ENCODE peak calls at places on chromosome 13, in four cellular contexts. O, D, Q and R are unnamed samples.

GRCh38 chr13:33825083-33825482 is 7.1 kb downstream of the RFC3 start:
- DNase-seq in D (no peak), Q (no peak), O (no peak), R (no peak)

GRCh38 chr13:107742544-107742943 is 472.8 kb downstream of the LIG4 start:
- DNase-seq in D (no peak), O (no peak), Q (no peak), R (no peak)

GRCh38 chr13:113585828-113586355 is 1.3 kb downstream of the TFDP1 start:
- DNase-seq in Q (peak), D (peak), O (no peak), R (no peak)

GRCh38 chr13:51475727-51476521 is 23.1 kb upstream of the INTS6 start:
- DNase-seq in O (no peak), Q (no peak), D (no peak), R (no peak)

GRCh38 chr13:76813874-76814273 is 72.3 kb downstream of the KCTD12 start:
- DNase-seq in D (no peak), Q (no peak), O (no peak), R (no peak)

GRCh38 chr13:102197193-102197592 is 204.7 kb downstream of the FGF14 start:
- DNase-seq in Q (no peak), O (no peak), D (no peak), R (no peak)

GRCh38 chr13:23074054-23074805 is 106.5 kb upstream of the SGCG start:
- DNase-seq in D (no peak), O (no peak), Q (peak), R (peak)

GRCh38 chr13:111954681-111955411 is 112.1 kb upstream of the SOX1 start:
- DNase-seq in O (no peak), Q (no peak), D (no peak), R (no peak)

GRCh38 chr13:59480857-59481256 is 682.9 kb downstream of the DIAPH3 start:
- DNase-seq in Q (no peak), D (no peak), O (no peak), R (no peak)

GRCh38 chr13:98273067-98273823 is 96.2 kb upstream of the RNF113B start:
- DNase-seq in Q (no peak), O (no peak), D (no peak), R (no peak)
- H3K27ac ChIP-seq in Q (no peak), O (no peak), D (peak), R (no peak)

DNA sequence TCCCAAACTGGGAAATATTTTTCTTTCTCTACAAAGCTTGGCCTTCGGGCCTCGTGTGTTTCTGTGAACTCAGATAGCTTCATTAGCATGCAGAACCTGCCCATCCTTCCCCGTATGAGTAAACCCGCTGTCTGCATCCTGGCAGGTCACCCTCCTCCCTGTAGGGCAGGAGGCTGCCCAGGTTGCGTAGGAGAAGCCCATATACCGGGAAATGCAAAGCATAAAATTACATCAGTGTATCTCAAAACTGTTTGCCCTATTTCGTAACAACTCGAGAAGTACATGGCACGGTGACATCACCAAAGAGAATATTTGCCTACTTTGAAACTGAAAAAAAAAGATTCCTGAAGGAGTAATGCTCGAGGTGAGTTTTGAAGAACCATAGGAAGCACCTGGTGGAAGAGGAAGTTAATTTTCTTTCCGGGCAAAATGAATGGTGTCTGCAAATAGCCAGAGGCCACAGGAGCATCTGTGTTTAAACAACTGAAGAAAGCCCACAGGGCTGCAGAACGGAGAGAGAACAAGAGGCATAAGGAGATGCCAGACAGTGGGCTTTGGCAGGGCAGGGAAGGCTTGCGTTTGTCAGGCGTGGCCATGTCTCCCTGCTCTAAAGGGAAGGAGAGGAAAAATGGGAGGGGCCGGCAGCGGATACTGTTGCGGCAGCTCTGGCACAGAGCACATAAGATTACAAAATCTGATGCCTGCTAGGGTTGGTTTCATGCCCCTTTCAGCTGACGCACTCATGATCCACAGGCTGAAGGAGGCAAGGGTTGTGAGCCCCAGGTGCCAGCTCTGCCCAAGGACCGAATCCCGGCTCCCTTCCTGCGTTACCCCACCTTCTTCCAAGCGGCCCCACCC is 81.4 kb downstream of the IRS2 start:
- DNase-seq in Q (no peak), D (peak), O (peak), R (no peak)
- H3K4me3 ChIP-seq in Q (no peak), D (peak), O (no peak), R (no peak)

DNA sequence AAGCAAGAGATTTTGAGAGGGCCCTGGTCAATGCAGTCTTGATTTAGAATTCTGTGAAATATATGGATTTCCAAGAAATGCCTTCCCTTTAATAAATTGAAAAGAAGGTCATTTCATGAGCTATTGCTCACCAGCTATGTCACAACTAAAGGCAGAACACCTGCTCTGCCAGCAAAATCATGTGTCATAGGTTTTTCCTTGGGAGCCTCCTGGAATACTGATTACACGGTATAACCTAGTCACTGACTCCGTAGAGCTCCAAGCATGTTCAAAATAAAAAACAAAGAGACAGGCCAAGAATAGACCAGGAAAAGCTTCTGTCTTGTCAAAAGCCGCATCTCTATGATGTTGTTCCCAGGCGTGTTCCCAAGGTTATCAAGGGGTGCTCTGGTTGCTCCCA is 45.5 kb downstream of the HSPH1 start:
- DNase-seq in O (no peak), Q (no peak), D (no peak), R (no peak)
- TF ChIP-seq POLR2A in O (no peak), Q (no peak), D (no peak), R (no peak)

GRCh38 chr13:94608586-94608985 is 6.9 kb downstream of the GPR180 start:
- DNase-seq in Q (no peak), O (no peak), D (no peak), R (no peak)
- H3K27ac ChIP-seq in Q (no peak), O (no peak), D (peak), R (no peak)

DNA sequence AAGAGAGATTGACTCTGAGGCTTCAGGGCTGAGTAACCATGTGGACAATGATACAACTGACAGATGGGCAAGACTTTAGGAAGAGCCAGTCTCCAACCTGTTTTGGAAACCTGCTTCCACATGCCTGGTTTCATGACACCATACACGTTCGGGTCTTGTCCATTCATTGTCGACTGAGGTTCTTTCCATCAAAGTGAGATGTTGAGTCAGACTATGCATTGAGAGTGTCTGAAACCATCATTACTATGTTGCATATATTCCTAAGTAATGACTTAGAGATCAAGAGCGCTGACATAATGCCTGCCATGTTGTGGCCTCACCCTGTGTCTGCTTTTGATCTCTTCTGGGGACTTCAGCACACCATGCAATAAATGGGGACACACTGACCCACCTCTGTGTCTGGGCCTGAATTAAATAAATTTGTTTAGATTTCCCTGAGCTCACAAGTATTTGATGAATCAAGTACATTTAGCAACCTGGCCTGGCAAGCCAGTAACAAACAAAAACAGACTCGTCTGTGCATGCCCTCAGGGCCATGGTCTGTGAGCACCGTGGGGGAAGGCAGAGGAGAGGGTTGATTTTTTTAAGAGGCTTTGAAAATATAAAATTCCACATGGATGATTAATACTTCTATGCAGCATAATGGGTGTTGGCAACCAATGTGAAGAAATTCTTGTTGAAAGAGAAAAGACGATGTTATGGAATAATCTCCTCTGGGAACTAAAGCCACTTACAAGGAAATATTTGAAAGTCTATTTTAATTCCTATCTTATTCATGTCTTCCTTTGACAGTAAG is 49.9 kb upstream of the UBAC2 start:
- DNase-seq in D (no peak), Q (no peak), O (no peak), R (no peak)
- H3K4me3 ChIP-seq in D (no peak), Q (no peak), O (no peak), R (no peak)

GRCh38 chr13:27980280-27980998 is 8.1 kb downstream of the URAD start:
- DNase-seq in D (peak), O (no peak), Q (no peak), R (no peak)
- TF ChIP-seq POLR2A in D (no peak), O (no peak), Q (no peak), R (no peak)

GRCh38 chr13:41459754-41460111 is 2.4 kb downstream of the RGCC start:
- DNase-seq in D (no peak), Q (no peak), O (no peak), R (no peak)

GRCh38 chr13:41463823-41464602 is 6.7 kb downstream of the RGCC start:
- DNase-seq in O (no peak), Q (no peak), D (no peak), R (no peak)

GRCh38 chr13:41462427-41462826 is 5.1 kb downstream of the RGCC start:
- DNase-seq in O (no peak), Q (no peak), D (no peak), R (no peak)

GRCh38 chr13:41460930-41461329 is 3.6 kb downstream of the RGCC start:
- DNase-seq in D (no peak), O (no peak), Q (no peak), R (no peak)

DNA sequence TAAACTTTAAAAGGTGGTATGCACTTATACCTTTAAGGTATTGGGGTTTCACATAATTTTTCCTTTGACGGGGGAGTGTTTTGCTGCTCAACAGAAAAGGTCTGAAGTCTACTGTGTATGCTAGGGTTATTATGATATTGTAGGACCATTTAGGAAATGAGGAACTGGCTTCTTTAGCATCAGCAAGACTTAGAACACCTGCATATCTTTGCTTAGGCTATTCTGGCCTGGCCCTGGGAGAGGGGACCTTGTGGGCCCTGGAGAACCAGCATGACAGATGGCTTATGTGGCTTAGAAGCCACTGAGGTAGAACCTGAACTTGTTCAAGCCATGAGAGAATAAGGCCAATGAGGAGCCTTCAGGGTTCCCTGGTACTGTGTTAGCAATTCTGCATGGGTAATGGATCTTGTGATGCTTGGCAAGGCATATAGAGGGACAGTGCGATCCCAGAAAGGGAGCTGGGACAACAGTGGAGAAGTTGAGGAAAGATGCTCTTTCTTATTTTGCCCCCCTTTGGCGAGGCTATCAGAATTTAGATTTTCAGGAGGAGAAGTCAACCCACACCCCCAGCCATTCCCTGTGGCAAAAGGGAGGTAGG is 4.3 kb downstream of the RGCC start:
- DNase-seq in Q (no peak), O (no peak), D (no peak), R (no peak)
- H3K27ac ChIP-seq in Q (no peak), O (peak), D (no peak), R (no peak)

GRCh38 chr13:65940720-65941119 is 1289.4 kb downstream of the PCDH9 start:
- DNase-seq in Q (no peak), D (no peak), O (peak), R (no peak)
- H3K4me3 ChIP-seq in Q (no peak), D (no peak), O (no peak), R (no peak)

GRCh38 chr13:24512208-24513068 is at the start of gene PARP4:
- DNase-seq in O (peak), Q (peak), D (peak), R (peak)
- TF ChIP-seq POLR2A in O (peak), Q (peak), D (peak), R (peak)